ENCODE peak calls at places on chromosome 3, in five cellular contexts. X is mesothelial cell of epicardium, V is HAP-1, A is T-helper 17 cell, Y is GF-D8. D is an unnamed sample.

GRCh38 chr3:122151480-122151879 is 32.0 kb upstream of the CASR start:
- DNase-seq in X (no peak), V (no peak), A (no peak), Y (no peak), D (no peak)

GRCh38 chr3:53102601-53103147 is 27.6 kb downstream of the RFT1 start:
- DNase-seq in X (no peak), V (no peak), A (no peak), Y (no peak), D (peak; percentile 80)

GRCh38 chr3:12807960-12808359 is 11.5 kb downstream of the CAND2 start:
- DNase-seq in X (no peak), V (no peak), A (no peak), Y (no peak), D (no peak)

GRCh38 chr3:13780432-13781173 is 99.3 kb downstream of the WNT7A start:
- DNase-seq in X (no peak), V (no peak), A (no peak), Y (no peak), D (no peak)

GRCh38 chr3:158696618-158697017 is 24.2 kb upstream of the LXN start:
- DNase-seq in X (no peak), V (no peak), A (no peak), Y (no peak), D (no peak)

GRCh38 chr3:159994182-159994581 is 5.5 kb downstream of the IL12A start:
- DNase-seq in X (no peak), V (peak; percentile 75), A (no peak), Y (no peak), D (no peak)

GRCh38 chr3:73148653-73149052 is 87.2 kb downstream of the EBLN2 start:
- DNase-seq in X (no peak), V (no peak), A (no peak), Y (no peak), D (no peak)

GRCh38 chr3:152745677-152746076 is 89.3 kb upstream of the P2RY1 start:
- DNase-seq in X (no peak), V (no peak), A (no peak), Y (no peak), D (no peak)

GRCh38 chr3:112900088-112900487 is 53.4 kb upstream of the CD200R1L start:
- DNase-seq in X (no peak), V (no peak), A (no peak), Y (no peak), D (no peak)

GRCh38 chr3:126448893-126449180 is 26.9 kb downstream of the ZXDC start:
- DNase-seq in X (no peak), V (no peak), A (no peak), Y (no peak), D (no peak)

GRCh38 chr3:155031191-155031590 is 48.9 kb upstream of the MME start:
- DNase-seq in X (no peak), V (no peak), A (no peak), Y (no peak), D (no peak)

GRCh38 chr3:147411235-147411607 is 2.1 kb downstream of the ZIC1 start:
- DNase-seq in X (no peak), V (no peak), A (no peak), Y (no peak), D (no peak)

GRCh38 chr3:5690904-5691532 is 503.5 kb downstream of the EDEM1 start:
- DNase-seq in X (no peak), V (no peak), A (no peak), Y (no peak), D (no peak)

GRCh38 chr3:184082465-184082864 is 14.4 kb upstream of the HTR3E start:
- DNase-seq in X (no peak), V (no peak), A (no peak), Y (no peak), D (no peak)

GRCh38 chr3:192422998-192423349 is 304.4 kb downstream of the FGF12 start:
- DNase-seq in X (no peak), V (no peak), A (no peak), Y (no peak), D (peak; percentile 16)

GRCh38 chr3:50572801-50573371 is 3.6 kb downstream of the HEMK1 start:
- DNase-seq in X (no peak), V (no peak), A (no peak), Y (peak; percentile 44), D (no peak)

GRCh38 chr3:161989012-161989411 is 492.4 kb downstream of the OTOL1 start:
- DNase-seq in X (no peak), V (no peak), A (no peak), Y (no peak), D (no peak)

D was measured in NB4.